ENCODE peak calls at places on chromosomes 16 and 17, in ten cellular contexts. One of them, this sample, is unnamed.

GRCh38 chr16:4057439-4057877 is 58.8 kb downstream of the ADCY9 start:
- DNase-seq in lower leg skin: no peak
- DNase-seq in heart left ventricle: no peak
- DNase-seq in HFFc6: no peak
- DNase-seq in transverse colon: no peak
- DNase-seq in A549: no peak
- DNase-seq in tibial artery: no peak
- DNase-seq in progenitor cell of endocrine pancreas: no peak
- DNase-seq in thyroid gland: no peak
- DNase-seq in PC-3: no peak
- DNase-seq in this sample: no peak

GRCh38 chr16:86734559-86735480 is 156.5 kb downstream of the FOXL1 start:
- DNase-seq in tibial artery: no peak
- DNase-seq in PC-3: no peak
- DNase-seq in heart left ventricle: no peak
- DNase-seq in HFFc6: peak
- DNase-seq in lower leg skin: no peak
- DNase-seq in thyroid gland: no peak
- DNase-seq in A549: no peak
- DNase-seq in progenitor cell of endocrine pancreas: no peak
- DNase-seq in transverse colon: no peak
- DNase-seq in this sample: no peak

GRCh38 chr17:28738680-28739384 is 5.0 kb upstream of the TRAF4 start:
- DNase-seq in thyroid gland: no peak
- DNase-seq in HFFc6: no peak
- DNase-seq in progenitor cell of endocrine pancreas: no peak
- DNase-seq in PC-3: no peak
- DNase-seq in lower leg skin: no peak
- DNase-seq in tibial artery: no peak
- DNase-seq in heart left ventricle: no peak
- DNase-seq in A549: no peak
- DNase-seq in transverse colon: peak
- DNase-seq in this sample: no peak

GRCh38 chr16:389317-389716 is 7.5 kb upstream of the PGAP6 start:
- DNase-seq in lower leg skin: no peak
- DNase-seq in heart left ventricle: no peak
- DNase-seq in PC-3: no peak
- DNase-seq in A549: no peak
- DNase-seq in HFFc6: no peak
- DNase-seq in thyroid gland: no peak
- DNase-seq in tibial artery: no peak
- DNase-seq in transverse colon: no peak
- DNase-seq in progenitor cell of endocrine pancreas: no peak
- DNase-seq in this sample: no peak

GRCh38 chr16:11128211-11129123 is 127.5 kb downstream of the SOCS1 start:
- DNase-seq in lower leg skin: no peak
- DNase-seq in HFFc6: peak
- DNase-seq in progenitor cell of endocrine pancreas: no peak
- DNase-seq in heart left ventricle: peak
- DNase-seq in thyroid gland: peak
- DNase-seq in A549: no peak
- DNase-seq in transverse colon: no peak
- DNase-seq in PC-3: no peak
- DNase-seq in tibial artery: no peak
- DNase-seq in this sample: no peak

GRCh38 chr16:70751593-70751992 is 49.4 kb downstream of the VAC14 start:
- DNase-seq in HFFc6: no peak
- DNase-seq in progenitor cell of endocrine pancreas: no peak
- DNase-seq in PC-3: no peak
- DNase-seq in transverse colon: peak
- DNase-seq in lower leg skin: no peak
- DNase-seq in A549: no peak
- DNase-seq in tibial artery: no peak
- DNase-seq in thyroid gland: no peak
- DNase-seq in heart left ventricle: peak
- DNase-seq in this sample: no peak

GRCh38 chr17:2814499-2815341 is 18.5 kb downstream of the RAP1GAP2 start:
- DNase-seq in progenitor cell of endocrine pancreas: no peak
- DNase-seq in tibial artery: peak
- DNase-seq in HFFc6: no peak
- DNase-seq in lower leg skin: peak
- DNase-seq in PC-3: peak
- DNase-seq in heart left ventricle: no peak
- DNase-seq in transverse colon: peak
- DNase-seq in A549: no peak
- DNase-seq in thyroid gland: no peak
- DNase-seq in this sample: no peak

GRCh38 chr17:49741009-49741691 is 22.8 kb downstream of the FAM117A start:
- DNase-seq in transverse colon: no peak
- DNase-seq in lower leg skin: no peak
- DNase-seq in thyroid gland: no peak
- DNase-seq in A549: no peak
- DNase-seq in PC-3: no peak
- DNase-seq in HFFc6: no peak
- DNase-seq in tibial artery: no peak
- DNase-seq in heart left ventricle: no peak
- DNase-seq in progenitor cell of endocrine pancreas: no peak
- DNase-seq in this sample: no peak

GRCh38 chr16:62225675-62226074 is 189.4 kb upstream of the CDH8 start:
- DNase-seq in tibial artery: peak
- DNase-seq in heart left ventricle: peak
- DNase-seq in transverse colon: peak
- DNase-seq in A549: peak
- DNase-seq in progenitor cell of endocrine pancreas: peak
- DNase-seq in PC-3: peak
- DNase-seq in lower leg skin: peak
- DNase-seq in thyroid gland: peak
- DNase-seq in HFFc6: no peak
- DNase-seq in this sample: no peak

DNA sequence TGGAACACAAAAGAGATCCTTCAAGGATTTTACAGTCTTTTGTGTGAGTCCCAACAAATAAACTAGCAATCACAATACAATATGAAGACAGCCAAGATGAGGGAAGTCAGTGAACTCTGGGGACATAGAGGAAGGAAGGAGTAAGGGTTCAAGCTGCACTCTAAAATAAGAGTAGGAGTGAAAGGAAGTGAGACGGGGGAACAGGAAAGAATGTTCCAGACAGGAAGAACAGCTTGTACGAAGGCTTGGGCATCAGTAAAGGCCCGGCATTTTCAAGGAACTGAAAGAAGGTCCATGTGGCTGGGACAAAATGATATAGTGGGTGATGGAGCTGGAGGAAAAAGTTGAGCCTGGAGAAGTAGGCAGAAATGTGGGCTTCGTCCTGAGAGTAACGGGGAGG is 4.5 kb downstream of the CCL17 start:
- DNase-seq in lower leg skin: no peak
- DNase-seq in progenitor cell of endocrine pancreas: no peak
- DNase-seq in thyroid gland: no peak
- DNase-seq in tibial artery: no peak
- DNase-seq in A549: no peak
- DNase-seq in heart left ventricle: no peak
- DNase-seq in PC-3: no peak
- DNase-seq in HFFc6: no peak
- DNase-seq in transverse colon: no peak
- DNase-seq in this sample: no peak
- TF ChIP-seq CTCF in lower leg skin: no peak
- TF ChIP-seq CTCF in progenitor cell of endocrine pancreas: no peak
- TF ChIP-seq CTCF in thyroid gland: no peak
- TF ChIP-seq CTCF in tibial artery: no peak
- TF ChIP-seq CTCF in A549: no peak
- TF ChIP-seq CTCF in heart left ventricle: no peak
- TF ChIP-seq CTCF in PC-3: no peak
- TF ChIP-seq CTCF in HFFc6: no peak
- TF ChIP-seq CTCF in transverse colon: no peak
- TF ChIP-seq CTCF in this sample: no peak

GRCh38 chr16:85104147-85104546 is 8.1 kb downstream of the CIBAR2 start:
- DNase-seq in A549: no peak
- DNase-seq in lower leg skin: no peak
- DNase-seq in PC-3: no peak
- DNase-seq in progenitor cell of endocrine pancreas: no peak
- DNase-seq in thyroid gland: no peak
- DNase-seq in tibial artery: no peak
- DNase-seq in transverse colon: no peak
- DNase-seq in HFFc6: no peak
- DNase-seq in heart left ventricle: no peak
- DNase-seq in this sample: no peak
- TF ChIP-seq CTCF in A549: no peak
- TF ChIP-seq CTCF in lower leg skin: no peak
- TF ChIP-seq CTCF in PC-3: no peak
- TF ChIP-seq CTCF in progenitor cell of endocrine pancreas: no peak
- TF ChIP-seq CTCF in thyroid gland: no peak
- TF ChIP-seq CTCF in tibial artery: no peak
- TF ChIP-seq CTCF in transverse colon: no peak
- TF ChIP-seq CTCF in HFFc6: peak
- TF ChIP-seq CTCF in heart left ventricle: no peak
- TF ChIP-seq CTCF in this sample: no peak

DNA sequence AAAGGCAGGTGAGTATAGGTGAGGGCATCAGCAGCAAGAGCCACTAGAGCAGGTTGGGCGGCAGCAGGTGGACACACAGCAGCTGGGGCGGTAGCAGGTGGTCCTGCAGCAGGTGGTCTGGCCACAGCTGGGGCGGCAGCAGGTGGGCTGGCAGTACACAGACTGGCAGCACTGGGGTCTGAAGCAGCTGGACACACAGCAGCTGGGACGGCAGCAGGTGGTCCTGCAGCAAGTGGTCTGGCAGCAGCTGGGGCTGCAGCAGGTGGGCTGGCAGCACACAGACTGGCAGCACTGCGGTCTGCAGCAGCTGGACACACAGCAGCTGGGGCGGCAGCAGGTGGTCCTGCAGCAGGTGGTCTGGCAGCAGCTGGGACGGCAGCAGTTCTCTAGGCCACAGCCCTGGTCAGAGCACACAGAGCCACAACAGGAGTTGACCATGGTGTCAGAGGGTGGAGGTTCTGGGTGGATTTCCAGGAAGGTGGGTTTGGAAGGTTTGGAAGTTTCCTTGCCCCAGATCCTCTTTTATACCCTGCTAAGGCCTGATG is at the start of gene KRTAP4-2:
- DNase-seq in A549: no peak
- DNase-seq in tibial artery: no peak
- DNase-seq in PC-3: no peak
- DNase-seq in heart left ventricle: no peak
- DNase-seq in thyroid gland: no peak
- DNase-seq in transverse colon: no peak
- DNase-seq in HFFc6: no peak
- DNase-seq in progenitor cell of endocrine pancreas: no peak
- DNase-seq in lower leg skin: no peak
- DNase-seq in this sample: no peak
- TF ChIP-seq CTCF in A549: no peak
- TF ChIP-seq CTCF in tibial artery: no peak
- TF ChIP-seq CTCF in PC-3: no peak
- TF ChIP-seq CTCF in heart left ventricle: no peak
- TF ChIP-seq CTCF in thyroid gland: no peak
- TF ChIP-seq CTCF in transverse colon: no peak
- TF ChIP-seq CTCF in HFFc6: no peak
- TF ChIP-seq CTCF in progenitor cell of endocrine pancreas: no peak
- TF ChIP-seq CTCF in lower leg skin: no peak
- TF ChIP-seq CTCF in this sample: no peak

GRCh38 chr16:57721765-57722499 is 13.6 kb upstream of the KATNB1 start:
- DNase-seq in transverse colon: no peak
- DNase-seq in heart left ventricle: no peak
- DNase-seq in tibial artery: no peak
- DNase-seq in HFFc6: no peak
- DNase-seq in lower leg skin: no peak
- DNase-seq in thyroid gland: no peak
- DNase-seq in progenitor cell of endocrine pancreas: no peak
- DNase-seq in A549: no peak
- DNase-seq in PC-3: no peak
- DNase-seq in this sample: no peak

GRCh38 chr16:57721356-57721755 is 14.2 kb upstream of the KATNB1 start:
- DNase-seq in thyroid gland: no peak
- DNase-seq in heart left ventricle: no peak
- DNase-seq in HFFc6: no peak
- DNase-seq in A549: no peak
- DNase-seq in transverse colon: no peak
- DNase-seq in PC-3: no peak
- DNase-seq in tibial artery: no peak
- DNase-seq in lower leg skin: no peak
- DNase-seq in progenitor cell of endocrine pancreas: no peak
- DNase-seq in this sample: no peak

GRCh38 chr16:57722651-57723050 is 12.9 kb upstream of the KATNB1 start:
- DNase-seq in tibial artery: no peak
- DNase-seq in transverse colon: no peak
- DNase-seq in lower leg skin: no peak
- DNase-seq in thyroid gland: no peak
- DNase-seq in PC-3: no peak
- DNase-seq in HFFc6: no peak
- DNase-seq in A549: no peak
- DNase-seq in progenitor cell of endocrine pancreas: no peak
- DNase-seq in heart left ventricle: no peak
- DNase-seq in this sample: no peak

GRCh38 chr16:57723170-57723569 is 12.4 kb upstream of the KATNB1 start:
- DNase-seq in lower leg skin: no peak
- DNase-seq in heart left ventricle: no peak
- DNase-seq in A549: no peak
- DNase-seq in progenitor cell of endocrine pancreas: no peak
- DNase-seq in PC-3: no peak
- DNase-seq in tibial artery: no peak
- DNase-seq in transverse colon: no peak
- DNase-seq in thyroid gland: no peak
- DNase-seq in HFFc6: no peak
- DNase-seq in this sample: no peak

DNA sequence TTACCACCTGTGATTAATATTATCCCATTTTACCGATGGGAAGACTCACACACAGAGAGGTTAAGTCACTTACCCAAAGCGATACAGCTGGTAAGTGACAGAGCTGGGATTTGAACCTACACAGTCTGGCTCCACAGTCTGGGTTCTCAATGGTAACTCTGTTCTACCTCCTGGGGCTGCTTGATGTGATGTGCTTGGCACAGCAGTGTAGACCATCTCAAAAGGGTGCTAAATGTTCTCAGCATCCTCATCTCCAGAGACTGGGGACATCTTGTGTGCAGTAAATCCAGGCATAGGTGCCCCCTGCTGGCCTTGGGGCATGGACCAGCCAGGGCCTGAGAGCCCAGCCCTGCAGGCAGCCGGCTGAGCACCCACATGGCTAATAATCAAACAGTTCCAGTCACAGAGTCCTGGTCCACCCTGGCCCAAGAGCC is 15.4 kb upstream of the KATNB1 start:
- DNase-seq in PC-3: peak
- DNase-seq in transverse colon: peak
- DNase-seq in lower leg skin: no peak
- DNase-seq in thyroid gland: peak
- DNase-seq in HFFc6: peak
- DNase-seq in progenitor cell of endocrine pancreas: peak
- DNase-seq in tibial artery: no peak
- DNase-seq in heart left ventricle: no peak
- DNase-seq in A549: peak
- DNase-seq in this sample: peak
- TF ChIP-seq CTCF in PC-3: peak
- TF ChIP-seq CTCF in transverse colon: peak
- TF ChIP-seq CTCF in lower leg skin: no peak
- TF ChIP-seq CTCF in thyroid gland: peak
- TF ChIP-seq CTCF in HFFc6: peak
- TF ChIP-seq CTCF in progenitor cell of endocrine pancreas: peak
- TF ChIP-seq CTCF in tibial artery: no peak
- TF ChIP-seq CTCF in heart left ventricle: peak
- TF ChIP-seq CTCF in A549: peak
- TF ChIP-seq CTCF in this sample: peak